ENCODE peak calls at places on chromosomes 7 and 10, in ten cellular contexts. One of them, this sample, is unnamed.

GRCh38 chr7:134781171-134781570 is 1.7 kb downstream of the CALD1 start:
- DNase-seq in HFFc6: no peak
- DNase-seq in activated naive CD4-positive, alpha-beta T cell treated with anti-CD3 and anti-CD28 coated beads, Interleukin-2, amount 10 ng/mL, durations not matched to agents 7 days and 5 days: no peak
- DNase-seq in neural progenitor cell: no peak
- DNase-seq in coronary artery: no peak
- DNase-seq in HAP-1: no peak
- DNase-seq in immature natural killer cell: no peak
- DNase-seq in PC-3: no peak
- DNase-seq in dorsolateral prefrontal cortex: no peak
- DNase-seq in kidney tubule cell: no peak
- DNase-seq in this sample: no peak

GRCh38 chr10:103395754-103396066 is 565 bp downstream of the ATP5MK start:
- DNase-seq in HFFc6: no peak
- DNase-seq in activated naive CD4-positive, alpha-beta T cell treated with anti-CD3 and anti-CD28 coated beads, Interleukin-2, amount 10 ng/mL, durations not matched to agents 7 days and 5 days: peak
- DNase-seq in neural progenitor cell: peak
- DNase-seq in coronary artery: no peak
- DNase-seq in HAP-1: no peak
- DNase-seq in immature natural killer cell: no peak
- DNase-seq in PC-3: peak
- DNase-seq in dorsolateral prefrontal cortex: no peak
- DNase-seq in kidney tubule cell: peak
- DNase-seq in this sample: no peak

GRCh38 chr7:80467069-80467468 is 44.8 kb downstream of the GNAT3 start:
- DNase-seq in HFFc6: peak
- DNase-seq in activated naive CD4-positive, alpha-beta T cell treated with anti-CD3 and anti-CD28 coated beads, Interleukin-2, amount 10 ng/mL, durations not matched to agents 7 days and 5 days: no peak
- DNase-seq in neural progenitor cell: no peak
- DNase-seq in coronary artery: no peak
- DNase-seq in HAP-1: no peak
- DNase-seq in immature natural killer cell: no peak
- DNase-seq in PC-3: peak
- DNase-seq in dorsolateral prefrontal cortex: no peak
- DNase-seq in kidney tubule cell: no peak
- DNase-seq in this sample: no peak

GRCh38 chr7:127374181-127374580 is 18.3 kb downstream of the ZNF800 start:
- DNase-seq in HFFc6: no peak
- DNase-seq in activated naive CD4-positive, alpha-beta T cell treated with anti-CD3 and anti-CD28 coated beads, Interleukin-2, amount 10 ng/mL, durations not matched to agents 7 days and 5 days: no peak
- DNase-seq in neural progenitor cell: no peak
- DNase-seq in coronary artery: no peak
- DNase-seq in HAP-1: peak
- DNase-seq in immature natural killer cell: no peak
- DNase-seq in PC-3: no peak
- DNase-seq in dorsolateral prefrontal cortex: no peak
- DNase-seq in kidney tubule cell: no peak
- DNase-seq in this sample: no peak

GRCh38 chr7:143405671-143406352 is 2.8 kb downstream of the EPHA1 start:
- DNase-seq in HFFc6: no peak
- DNase-seq in activated naive CD4-positive, alpha-beta T cell treated with anti-CD3 and anti-CD28 coated beads, Interleukin-2, amount 10 ng/mL, durations not matched to agents 7 days and 5 days: no peak
- DNase-seq in neural progenitor cell: no peak
- DNase-seq in coronary artery: no peak
- DNase-seq in HAP-1: peak
- DNase-seq in immature natural killer cell: no peak
- DNase-seq in PC-3: no peak
- DNase-seq in dorsolateral prefrontal cortex: no peak
- DNase-seq in kidney tubule cell: no peak
- DNase-seq in this sample: no peak

GRCh38 chr7:140638311-140638791 is 2.3 kb downstream of the DENND2A start:
- DNase-seq in HFFc6: peak
- DNase-seq in activated naive CD4-positive, alpha-beta T cell treated with anti-CD3 and anti-CD28 coated beads, Interleukin-2, amount 10 ng/mL, durations not matched to agents 7 days and 5 days: no peak
- DNase-seq in neural progenitor cell: peak
- DNase-seq in coronary artery: no peak
- DNase-seq in HAP-1: no peak
- DNase-seq in immature natural killer cell: no peak
- DNase-seq in PC-3: peak
- DNase-seq in dorsolateral prefrontal cortex: no peak
- DNase-seq in kidney tubule cell: peak
- DNase-seq in this sample: no peak

GRCh38 chr10:47336387-47337134 is 11.6 kb upstream of the RBP3 start:
- DNase-seq in HFFc6: peak
- DNase-seq in activated naive CD4-positive, alpha-beta T cell treated with anti-CD3 and anti-CD28 coated beads, Interleukin-2, amount 10 ng/mL, durations not matched to agents 7 days and 5 days: no peak
- DNase-seq in neural progenitor cell: no peak
- DNase-seq in coronary artery: no peak
- DNase-seq in HAP-1: no peak
- DNase-seq in immature natural killer cell: no peak
- DNase-seq in PC-3: no peak
- DNase-seq in dorsolateral prefrontal cortex: no peak
- DNase-seq in kidney tubule cell: no peak
- DNase-seq in this sample: no peak

GRCh38 chr7:124171068-124171467 is 138.2 kb upstream of the TMEM229A start:
- DNase-seq in HFFc6: no peak
- DNase-seq in activated naive CD4-positive, alpha-beta T cell treated with anti-CD3 and anti-CD28 coated beads, Interleukin-2, amount 10 ng/mL, durations not matched to agents 7 days and 5 days: no peak
- DNase-seq in neural progenitor cell: peak
- DNase-seq in coronary artery: no peak
- DNase-seq in HAP-1: no peak
- DNase-seq in immature natural killer cell: no peak
- DNase-seq in PC-3: peak
- DNase-seq in dorsolateral prefrontal cortex: peak
- DNase-seq in kidney tubule cell: peak
- DNase-seq in this sample: no peak

GRCh38 chr7:77235280-77235679 is 35.7 kb upstream of the FGL2 start:
- DNase-seq in HFFc6: no peak
- DNase-seq in activated naive CD4-positive, alpha-beta T cell treated with anti-CD3 and anti-CD28 coated beads, Interleukin-2, amount 10 ng/mL, durations not matched to agents 7 days and 5 days: no peak
- DNase-seq in neural progenitor cell: no peak
- DNase-seq in coronary artery: no peak
- DNase-seq in HAP-1: no peak
- DNase-seq in immature natural killer cell: no peak
- DNase-seq in PC-3: no peak
- DNase-seq in dorsolateral prefrontal cortex: no peak
- DNase-seq in kidney tubule cell: peak
- DNase-seq in this sample: no peak

GRCh38 chr10:132535065-132535651 is 2.4 kb upstream of the INPP5A start:
- DNase-seq in HFFc6: no peak
- DNase-seq in activated naive CD4-positive, alpha-beta T cell treated with anti-CD3 and anti-CD28 coated beads, Interleukin-2, amount 10 ng/mL, durations not matched to agents 7 days and 5 days: no peak
- DNase-seq in neural progenitor cell: no peak
- DNase-seq in coronary artery: peak
- DNase-seq in HAP-1: no peak
- DNase-seq in immature natural killer cell: no peak
- DNase-seq in PC-3: no peak
- DNase-seq in dorsolateral prefrontal cortex: no peak
- DNase-seq in kidney tubule cell: no peak
- DNase-seq in this sample: no peak

GRCh38 chr10:58651040-58651439 is 138.4 kb downstream of the BICC1 start:
- DNase-seq in HFFc6: peak
- DNase-seq in activated naive CD4-positive, alpha-beta T cell treated with anti-CD3 and anti-CD28 coated beads, Interleukin-2, amount 10 ng/mL, durations not matched to agents 7 days and 5 days: no peak
- DNase-seq in neural progenitor cell: no peak
- DNase-seq in coronary artery: no peak
- DNase-seq in HAP-1: peak
- DNase-seq in immature natural killer cell: peak
- DNase-seq in PC-3: no peak
- DNase-seq in dorsolateral prefrontal cortex: no peak
- DNase-seq in kidney tubule cell: peak
- DNase-seq in this sample: peak

GRCh38 chr7:137572071-137572784 is 228.7 kb upstream of the PTN start:
- DNase-seq in HFFc6: no peak
- DNase-seq in activated naive CD4-positive, alpha-beta T cell treated with anti-CD3 and anti-CD28 coated beads, Interleukin-2, amount 10 ng/mL, durations not matched to agents 7 days and 5 days: no peak
- DNase-seq in neural progenitor cell: no peak
- DNase-seq in coronary artery: no peak
- DNase-seq in HAP-1: no peak
- DNase-seq in immature natural killer cell: no peak
- DNase-seq in PC-3: no peak
- DNase-seq in dorsolateral prefrontal cortex: no peak
- DNase-seq in kidney tubule cell: no peak
- DNase-seq in this sample: no peak

GRCh38 chr10:110495731-110496552 is 1.8 kb upstream of the DUSP5 start:
- DNase-seq in HFFc6: peak
- DNase-seq in activated naive CD4-positive, alpha-beta T cell treated with anti-CD3 and anti-CD28 coated beads, Interleukin-2, amount 10 ng/mL, durations not matched to agents 7 days and 5 days: peak
- DNase-seq in neural progenitor cell: peak
- DNase-seq in coronary artery: no peak
- DNase-seq in HAP-1: no peak
- DNase-seq in immature natural killer cell: peak
- DNase-seq in PC-3: peak
- DNase-seq in dorsolateral prefrontal cortex: peak
- DNase-seq in kidney tubule cell: peak
- DNase-seq in this sample: no peak

GRCh38 chr10:43814611-43815010 is 165.9 kb upstream of the ZNF32 start:
- DNase-seq in HFFc6: no peak
- DNase-seq in activated naive CD4-positive, alpha-beta T cell treated with anti-CD3 and anti-CD28 coated beads, Interleukin-2, amount 10 ng/mL, durations not matched to agents 7 days and 5 days: no peak
- DNase-seq in neural progenitor cell: no peak
- DNase-seq in coronary artery: no peak
- DNase-seq in HAP-1: no peak
- DNase-seq in immature natural killer cell: no peak
- DNase-seq in PC-3: peak
- DNase-seq in dorsolateral prefrontal cortex: no peak
- DNase-seq in kidney tubule cell: no peak
- DNase-seq in this sample: no peak

GRCh38 chr7:138126928-138127327 is 50.7 kb downstream of the AKR1D1 start:
- DNase-seq in HFFc6: no peak
- DNase-seq in activated naive CD4-positive, alpha-beta T cell treated with anti-CD3 and anti-CD28 coated beads, Interleukin-2, amount 10 ng/mL, durations not matched to agents 7 days and 5 days: no peak
- DNase-seq in neural progenitor cell: no peak
- DNase-seq in coronary artery: no peak
- DNase-seq in HAP-1: no peak
- DNase-seq in immature natural killer cell: no peak
- DNase-seq in PC-3: no peak
- DNase-seq in dorsolateral prefrontal cortex: no peak
- DNase-seq in kidney tubule cell: peak
- DNase-seq in this sample: no peak

GRCh38 chr10:80163741-80164341 is 31.3 kb downstream of the PLAC9 start:
- DNase-seq in HFFc6: peak
- DNase-seq in activated naive CD4-positive, alpha-beta T cell treated with anti-CD3 and anti-CD28 coated beads, Interleukin-2, amount 10 ng/mL, durations not matched to agents 7 days and 5 days: no peak
- DNase-seq in neural progenitor cell: peak
- DNase-seq in coronary artery: peak
- DNase-seq in HAP-1: no peak
- DNase-seq in immature natural killer cell: no peak
- DNase-seq in PC-3: peak
- DNase-seq in dorsolateral prefrontal cortex: no peak
- DNase-seq in kidney tubule cell: peak
- DNase-seq in this sample: no peak

GRCh38 chr7:28626629-28627262 is 214.4 kb downstream of the CREB5 start:
- DNase-seq in HFFc6: peak
- DNase-seq in activated naive CD4-positive, alpha-beta T cell treated with anti-CD3 and anti-CD28 coated beads, Interleukin-2, amount 10 ng/mL, durations not matched to agents 7 days and 5 days: peak
- DNase-seq in neural progenitor cell: peak
- DNase-seq in coronary artery: no peak
- DNase-seq in HAP-1: peak
- DNase-seq in immature natural killer cell: no peak
- DNase-seq in PC-3: peak
- DNase-seq in dorsolateral prefrontal cortex: no peak
- DNase-seq in kidney tubule cell: peak
- DNase-seq in this sample: no peak

GRCh38 chr10:30775779-30776591 is 146.4 kb upstream of the LYZL2 start:
- DNase-seq in HFFc6: peak
- DNase-seq in activated naive CD4-positive, alpha-beta T cell treated with anti-CD3 and anti-CD28 coated beads, Interleukin-2, amount 10 ng/mL, durations not matched to agents 7 days and 5 days: no peak
- DNase-seq in neural progenitor cell: no peak
- DNase-seq in coronary artery: no peak
- DNase-seq in HAP-1: no peak
- DNase-seq in immature natural killer cell: no peak
- DNase-seq in PC-3: no peak
- DNase-seq in dorsolateral prefrontal cortex: no peak
- DNase-seq in kidney tubule cell: no peak
- DNase-seq in this sample: no peak

GRCh38 chr7:144391823-144392255 is 11.7 kb downstream of the NOBOX start:
- DNase-seq in HFFc6: peak
- DNase-seq in activated naive CD4-positive, alpha-beta T cell treated with anti-CD3 and anti-CD28 coated beads, Interleukin-2, amount 10 ng/mL, durations not matched to agents 7 days and 5 days: peak
- DNase-seq in neural progenitor cell: peak
- DNase-seq in coronary artery: no peak
- DNase-seq in HAP-1: peak
- DNase-seq in immature natural killer cell: peak
- DNase-seq in PC-3: peak
- DNase-seq in dorsolateral prefrontal cortex: no peak
- DNase-seq in kidney tubule cell: peak
- DNase-seq in this sample: no peak

GRCh38 chr10:58625070-58625469 is 112.4 kb downstream of the BICC1 start:
- DNase-seq in HFFc6: peak
- DNase-seq in activated naive CD4-positive, alpha-beta T cell treated with anti-CD3 and anti-CD28 coated beads, Interleukin-2, amount 10 ng/mL, durations not matched to agents 7 days and 5 days: no peak
- DNase-seq in neural progenitor cell: no peak
- DNase-seq in coronary artery: no peak
- DNase-seq in HAP-1: no peak
- DNase-seq in immature natural killer cell: no peak
- DNase-seq in PC-3: peak
- DNase-seq in dorsolateral prefrontal cortex: no peak
- DNase-seq in kidney tubule cell: peak
- DNase-seq in this sample: no peak

GRCh38 chr7:132485600-132486594 is 90.4 kb downstream of the PLXNA4 start:
- DNase-seq in HFFc6: no peak
- DNase-seq in activated naive CD4-positive, alpha-beta T cell treated with anti-CD3 and anti-CD28 coated beads, Interleukin-2, amount 10 ng/mL, durations not matched to agents 7 days and 5 days: peak
- DNase-seq in neural progenitor cell: no peak
- DNase-seq in coronary artery: no peak
- DNase-seq in HAP-1: no peak
- DNase-seq in immature natural killer cell: peak
- DNase-seq in PC-3: no peak
- DNase-seq in dorsolateral prefrontal cortex: no peak
- DNase-seq in kidney tubule cell: no peak
- DNase-seq in this sample: no peak

GRCh38 chr7:77802557-77803410 is 4.2 kb downstream of the PHTF2 start:
- DNase-seq in HFFc6: peak
- DNase-seq in activated naive CD4-positive, alpha-beta T cell treated with anti-CD3 and anti-CD28 coated beads, Interleukin-2, amount 10 ng/mL, durations not matched to agents 7 days and 5 days: no peak
- DNase-seq in neural progenitor cell: no peak
- DNase-seq in coronary artery: no peak
- DNase-seq in HAP-1: no peak
- DNase-seq in immature natural killer cell: no peak
- DNase-seq in PC-3: no peak
- DNase-seq in dorsolateral prefrontal cortex: no peak
- DNase-seq in kidney tubule cell: no peak
- DNase-seq in this sample: no peak

GRCh38 chr10:76711374-76711997 is 926.1 kb downstream of the KCNMA1 start:
- DNase-seq in HFFc6: no peak
- DNase-seq in activated naive CD4-positive, alpha-beta T cell treated with anti-CD3 and anti-CD28 coated beads, Interleukin-2, amount 10 ng/mL, durations not matched to agents 7 days and 5 days: no peak
- DNase-seq in neural progenitor cell: peak
- DNase-seq in coronary artery: no peak
- DNase-seq in HAP-1: no peak
- DNase-seq in immature natural killer cell: no peak
- DNase-seq in PC-3: no peak
- DNase-seq in dorsolateral prefrontal cortex: no peak
- DNase-seq in kidney tubule cell: no peak
- DNase-seq in this sample: no peak

GRCh38 chr10:78314651-78315050 is 281.0 kb downstream of the RPS24 start:
- DNase-seq in HFFc6: no peak
- DNase-seq in activated naive CD4-positive, alpha-beta T cell treated with anti-CD3 and anti-CD28 coated beads, Interleukin-2, amount 10 ng/mL, durations not matched to agents 7 days and 5 days: no peak
- DNase-seq in neural progenitor cell: no peak
- DNase-seq in coronary artery: no peak
- DNase-seq in HAP-1: no peak
- DNase-seq in immature natural killer cell: no peak
- DNase-seq in PC-3: no peak
- DNase-seq in dorsolateral prefrontal cortex: no peak
- DNase-seq in kidney tubule cell: no peak
- DNase-seq in this sample: no peak

GRCh38 chr10:88881922-88882645 is 2.0 kb downstream of the STAMBPL1 start:
- DNase-seq in HFFc6: no peak
- DNase-seq in activated naive CD4-positive, alpha-beta T cell treated with anti-CD3 and anti-CD28 coated beads, Interleukin-2, amount 10 ng/mL, durations not matched to agents 7 days and 5 days: no peak
- DNase-seq in neural progenitor cell: no peak
- DNase-seq in coronary artery: no peak
- DNase-seq in HAP-1: no peak
- DNase-seq in immature natural killer cell: no peak
- DNase-seq in PC-3: no peak
- DNase-seq in dorsolateral prefrontal cortex: no peak
- DNase-seq in kidney tubule cell: no peak
- DNase-seq in this sample: no peak

GRCh38 chr7:98078197-98078870 is 28.3 kb upstream of the LMTK2 start:
- DNase-seq in HFFc6: no peak
- DNase-seq in activated naive CD4-positive, alpha-beta T cell treated with anti-CD3 and anti-CD28 coated beads, Interleukin-2, amount 10 ng/mL, durations not matched to agents 7 days and 5 days: no peak
- DNase-seq in neural progenitor cell: no peak
- DNase-seq in coronary artery: no peak
- DNase-seq in HAP-1: no peak
- DNase-seq in immature natural killer cell: no peak
- DNase-seq in PC-3: no peak
- DNase-seq in dorsolateral prefrontal cortex: no peak
- DNase-seq in kidney tubule cell: no peak
- DNase-seq in this sample: no peak

GRCh38 chr10:98321203-98321780 is 53.3 kb upstream of the LOXL4 start:
- DNase-seq in HFFc6: no peak
- DNase-seq in activated naive CD4-positive, alpha-beta T cell treated with anti-CD3 and anti-CD28 coated beads, Interleukin-2, amount 10 ng/mL, durations not matched to agents 7 days and 5 days: no peak
- DNase-seq in neural progenitor cell: peak
- DNase-seq in coronary artery: peak
- DNase-seq in HAP-1: no peak
- DNase-seq in immature natural killer cell: no peak
- DNase-seq in PC-3: no peak
- DNase-seq in dorsolateral prefrontal cortex: no peak
- DNase-seq in kidney tubule cell: no peak
- DNase-seq in this sample: no peak

GRCh38 chr7:135407884-135408283 is 102.0 kb downstream of the CNOT4 start:
- DNase-seq in HFFc6: no peak
- DNase-seq in activated naive CD4-positive, alpha-beta T cell treated with anti-CD3 and anti-CD28 coated beads, Interleukin-2, amount 10 ng/mL, durations not matched to agents 7 days and 5 days: no peak
- DNase-seq in neural progenitor cell: no peak
- DNase-seq in coronary artery: no peak
- DNase-seq in HAP-1: no peak
- DNase-seq in immature natural killer cell: no peak
- DNase-seq in PC-3: no peak
- DNase-seq in dorsolateral prefrontal cortex: no peak
- DNase-seq in kidney tubule cell: no peak
- DNase-seq in this sample: no peak

This sample was measured in caudate nucleus.